ENCODE peak calls at places on chromosome 18, in seven cellular contexts. One of them, this sample, is unnamed.

GRCh38 chr18:62964432-62964831 is 249.1 kb downstream of the PHLPP1 start:
- DNase-seq in tibial artery: no peak
- DNase-seq in heart left ventricle: no peak
- DNase-seq in fibroblast of mammary gland: no peak
- DNase-seq in endodermal cell: no peak
- DNase-seq in cardiac muscle cell: no peak
- DNase-seq in adrenal gland: no peak
- DNase-seq in this sample: no peak

GRCh38 chr18:5556317-5556974 is 12.6 kb upstream of the EPB41L3 start:
- DNase-seq in endodermal cell: no peak
- DNase-seq in fibroblast of mammary gland: peak
- DNase-seq in cardiac muscle cell: no peak
- DNase-seq in heart left ventricle: peak
- DNase-seq in adrenal gland: peak
- DNase-seq in tibial artery: no peak
- DNase-seq in this sample: peak

GRCh38 chr18:73487956-73488355 is 620.2 kb upstream of the NETO1 start:
- DNase-seq in tibial artery: no peak
- DNase-seq in cardiac muscle cell: no peak
- DNase-seq in adrenal gland: no peak
- DNase-seq in heart left ventricle: no peak
- DNase-seq in fibroblast of mammary gland: peak
- DNase-seq in endodermal cell: no peak
- DNase-seq in this sample: peak

GRCh38 chr18:31721596-31721995 is 37.2 kb upstream of the B4GALT6 start:
- DNase-seq in cardiac muscle cell: no peak
- DNase-seq in endodermal cell: no peak
- DNase-seq in heart left ventricle: no peak
- DNase-seq in fibroblast of mammary gland: peak
- DNase-seq in tibial artery: no peak
- DNase-seq in adrenal gland: no peak
- DNase-seq in this sample: peak

GRCh38 chr18:75290737-75291358 is 80.3 kb downstream of the TSHZ1 start:
- DNase-seq in cardiac muscle cell: no peak
- DNase-seq in tibial artery: no peak
- DNase-seq in heart left ventricle: no peak
- DNase-seq in endodermal cell: no peak
- DNase-seq in adrenal gland: no peak
- DNase-seq in fibroblast of mammary gland: no peak
- DNase-seq in this sample: no peak

GRCh38 chr18:3538456-3538855 is 88.5 kb downstream of the TGIF1 start:
- DNase-seq in heart left ventricle: no peak
- DNase-seq in cardiac muscle cell: no peak
- DNase-seq in adrenal gland: no peak
- DNase-seq in tibial artery: no peak
- DNase-seq in fibroblast of mammary gland: peak
- DNase-seq in endodermal cell: no peak
- DNase-seq in this sample: no peak

GRCh38 chr18:59705145-59705544 is 7.9 kb upstream of the CCBE1 start:
- DNase-seq in tibial artery: no peak
- DNase-seq in heart left ventricle: no peak
- DNase-seq in cardiac muscle cell: no peak
- DNase-seq in adrenal gland: peak
- DNase-seq in fibroblast of mammary gland: no peak
- DNase-seq in endodermal cell: no peak
- DNase-seq in this sample: peak

GRCh38 chr18:29449424-29449823 is 1272.5 kb upstream of the CDH2 start:
- DNase-seq in adrenal gland: no peak
- DNase-seq in fibroblast of mammary gland: peak
- DNase-seq in heart left ventricle: no peak
- DNase-seq in tibial artery: no peak
- DNase-seq in endodermal cell: no peak
- DNase-seq in cardiac muscle cell: no peak
- DNase-seq in this sample: peak

DNA sequence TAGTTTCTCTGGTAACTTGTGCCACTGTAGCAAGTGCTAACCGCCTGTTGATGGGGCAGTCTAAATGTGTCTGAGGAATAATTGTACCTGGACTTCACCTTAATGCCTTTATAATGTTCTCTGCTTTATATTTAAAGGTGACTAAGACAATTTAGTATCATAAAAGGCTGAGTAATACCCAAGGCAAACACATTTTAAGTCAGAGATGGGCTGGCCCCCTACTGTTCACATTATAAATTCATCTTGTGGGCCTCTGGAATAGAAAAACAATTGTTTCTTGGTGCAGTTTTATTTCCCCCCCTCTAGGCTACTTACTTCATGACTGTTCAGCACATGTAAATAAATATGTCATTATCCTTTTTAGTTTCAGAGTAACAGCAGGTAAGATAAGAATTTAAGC is 559.3 kb upstream of the PIK3C3 start:
- DNase-seq in cardiac muscle cell: no peak
- DNase-seq in fibroblast of mammary gland: no peak
- DNase-seq in endodermal cell: no peak
- DNase-seq in heart left ventricle: no peak
- DNase-seq in adrenal gland: no peak
- DNase-seq in tibial artery: no peak
- DNase-seq in this sample: peak
- TF ChIP-seq CTCF in cardiac muscle cell: peak
- TF ChIP-seq CTCF in fibroblast of mammary gland: no peak
- TF ChIP-seq CTCF in endodermal cell: peak
- TF ChIP-seq CTCF in heart left ventricle: no peak
- TF ChIP-seq CTCF in adrenal gland: no peak
- TF ChIP-seq CTCF in tibial artery: no peak
- TF ChIP-seq CTCF in this sample: peak

GRCh38 chr18:48441405-48441881 is 32.3 kb upstream of the ZBTB7C start:
- DNase-seq in fibroblast of mammary gland: peak
- DNase-seq in cardiac muscle cell: peak
- DNase-seq in heart left ventricle: peak
- DNase-seq in endodermal cell: no peak
- DNase-seq in tibial artery: peak
- DNase-seq in adrenal gland: peak
- DNase-seq in this sample: peak
- H3K4me3 ChIP-seq in fibroblast of mammary gland: no peak
- H3K4me3 ChIP-seq in cardiac muscle cell: no peak
- H3K4me3 ChIP-seq in heart left ventricle: peak
- H3K4me3 ChIP-seq in endodermal cell: no peak
- H3K4me3 ChIP-seq in tibial artery: peak
- H3K4me3 ChIP-seq in adrenal gland: no peak
- H3K4me3 ChIP-seq in this sample: no peak

GRCh38 chr18:10939822-10940221 is 209.5 kb downstream of the PIEZO2 start:
- DNase-seq in fibroblast of mammary gland: no peak
- DNase-seq in cardiac muscle cell: no peak
- DNase-seq in heart left ventricle: no peak
- DNase-seq in adrenal gland: no peak
- DNase-seq in tibial artery: no peak
- DNase-seq in endodermal cell: no peak
- DNase-seq in this sample: no peak

GRCh38 chr18:10938241-10938640 is 211.1 kb downstream of the PIEZO2 start:
- DNase-seq in cardiac muscle cell: no peak
- DNase-seq in adrenal gland: no peak
- DNase-seq in tibial artery: no peak
- DNase-seq in endodermal cell: no peak
- DNase-seq in heart left ventricle: no peak
- DNase-seq in fibroblast of mammary gland: no peak
- DNase-seq in this sample: no peak

GRCh38 chr18:10946058-10946457 is 203.3 kb downstream of the PIEZO2 start:
- DNase-seq in endodermal cell: no peak
- DNase-seq in tibial artery: no peak
- DNase-seq in fibroblast of mammary gland: no peak
- DNase-seq in heart left ventricle: no peak
- DNase-seq in cardiac muscle cell: no peak
- DNase-seq in adrenal gland: no peak
- DNase-seq in this sample: no peak

GRCh38 chr18:10948421-10948820 is 200.9 kb downstream of the PIEZO2 start:
- DNase-seq in fibroblast of mammary gland: no peak
- DNase-seq in endodermal cell: no peak
- DNase-seq in cardiac muscle cell: no peak
- DNase-seq in tibial artery: no peak
- DNase-seq in heart left ventricle: no peak
- DNase-seq in adrenal gland: no peak
- DNase-seq in this sample: no peak

DNA sequence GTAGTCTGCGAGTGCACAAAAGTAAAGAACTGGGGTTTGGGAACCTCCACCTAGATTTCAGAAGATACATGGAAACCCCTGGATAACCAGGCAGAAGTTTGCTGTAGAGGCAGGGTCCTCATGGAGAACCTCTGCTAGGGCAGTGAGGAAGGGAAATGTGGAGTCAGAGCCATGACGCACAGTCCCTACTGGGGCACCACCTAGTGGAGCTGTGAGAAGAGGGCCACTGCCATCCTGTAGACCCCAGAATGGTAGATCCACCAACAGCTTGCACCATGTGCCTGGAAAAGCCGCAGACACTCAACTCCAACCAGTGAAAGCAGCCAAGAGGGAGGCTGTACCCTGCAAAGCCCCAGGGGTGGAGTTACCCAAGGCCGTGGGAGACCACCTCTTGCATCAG is 206.4 kb downstream of the PIEZO2 start:
- DNase-seq in adrenal gland: no peak
- DNase-seq in endodermal cell: no peak
- DNase-seq in cardiac muscle cell: no peak
- DNase-seq in tibial artery: no peak
- DNase-seq in heart left ventricle: no peak
- DNase-seq in fibroblast of mammary gland: no peak
- DNase-seq in this sample: no peak
- TF ChIP-seq CTCF in adrenal gland: no peak
- TF ChIP-seq CTCF in endodermal cell: peak
- TF ChIP-seq CTCF in cardiac muscle cell: no peak
- TF ChIP-seq CTCF in tibial artery: no peak
- TF ChIP-seq CTCF in heart left ventricle: no peak
- TF ChIP-seq CTCF in fibroblast of mammary gland: peak
- TF ChIP-seq CTCF in this sample: no peak

DNA sequence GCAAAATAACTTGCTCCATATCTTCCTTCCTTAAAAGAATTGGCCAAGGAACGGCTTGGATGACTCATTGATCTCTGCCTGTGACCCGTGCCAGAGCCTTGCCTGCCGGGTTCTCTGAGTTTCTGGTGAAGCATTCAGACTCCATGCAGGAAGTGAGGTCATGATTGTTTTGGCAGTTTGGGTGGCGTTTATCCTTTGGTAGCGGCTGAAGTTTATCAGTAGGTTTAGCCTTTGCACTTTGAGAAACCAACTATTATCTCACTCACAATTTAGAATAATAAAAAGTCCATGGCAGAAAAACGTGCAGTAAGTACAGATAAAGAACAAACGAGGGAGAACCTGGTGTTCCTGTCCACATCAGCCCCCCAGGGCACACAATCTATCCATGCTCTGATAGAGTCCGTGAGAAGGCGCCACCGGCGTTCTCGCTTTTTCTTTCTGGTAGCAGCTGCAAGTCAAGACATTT is 15.0 kb upstream of the CTAGE1 start:
- DNase-seq in cardiac muscle cell: no peak
- DNase-seq in heart left ventricle: peak
- DNase-seq in tibial artery: peak
- DNase-seq in endodermal cell: no peak
- DNase-seq in adrenal gland: peak
- DNase-seq in fibroblast of mammary gland: peak
- DNase-seq in this sample: peak
- H3K4me3 ChIP-seq in cardiac muscle cell: no peak
- H3K4me3 ChIP-seq in heart left ventricle: no peak
- H3K4me3 ChIP-seq in tibial artery: peak
- H3K4me3 ChIP-seq in endodermal cell: no peak
- H3K4me3 ChIP-seq in adrenal gland: no peak
- H3K4me3 ChIP-seq in fibroblast of mammary gland: no peak
- H3K4me3 ChIP-seq in this sample: peak

GRCh38 chr18:35024965-35025364 is 16.2 kb upstream of the MAPRE2 start:
- DNase-seq in endodermal cell: no peak
- DNase-seq in adrenal gland: peak
- DNase-seq in fibroblast of mammary gland: peak
- DNase-seq in heart left ventricle: peak
- DNase-seq in cardiac muscle cell: no peak
- DNase-seq in tibial artery: peak
- DNase-seq in this sample: peak

GRCh38 chr18:35027206-35027605 is 14.0 kb upstream of the MAPRE2 start:
- DNase-seq in cardiac muscle cell: no peak
- DNase-seq in adrenal gland: no peak
- DNase-seq in endodermal cell: no peak
- DNase-seq in fibroblast of mammary gland: no peak
- DNase-seq in tibial artery: no peak
- DNase-seq in heart left ventricle: no peak
- DNase-seq in this sample: no peak

GRCh38 chr18:35028556-35028955 is 12.7 kb upstream of the MAPRE2 start:
- DNase-seq in fibroblast of mammary gland: peak
- DNase-seq in heart left ventricle: no peak
- DNase-seq in endodermal cell: no peak
- DNase-seq in tibial artery: no peak
- DNase-seq in cardiac muscle cell: no peak
- DNase-seq in adrenal gland: no peak
- DNase-seq in this sample: no peak

GRCh38 chr18:35024196-35024595 is 17.0 kb upstream of the MAPRE2 start:
- DNase-seq in endodermal cell: no peak
- DNase-seq in adrenal gland: no peak
- DNase-seq in cardiac muscle cell: no peak
- DNase-seq in tibial artery: no peak
- DNase-seq in heart left ventricle: no peak
- DNase-seq in fibroblast of mammary gland: peak
- DNase-seq in this sample: no peak

GRCh38 chr18:35026407-35027061 is 14.7 kb upstream of the MAPRE2 start:
- DNase-seq in cardiac muscle cell: no peak
- DNase-seq in fibroblast of mammary gland: no peak
- DNase-seq in adrenal gland: no peak
- DNase-seq in endodermal cell: peak
- DNase-seq in heart left ventricle: no peak
- DNase-seq in tibial artery: no peak
- DNase-seq in this sample: no peak
- TF ChIP-seq CTCF in cardiac muscle cell: no peak
- TF ChIP-seq CTCF in fibroblast of mammary gland: no peak
- TF ChIP-seq CTCF in adrenal gland: no peak
- TF ChIP-seq CTCF in endodermal cell: peak
- TF ChIP-seq CTCF in heart left ventricle: no peak
- TF ChIP-seq CTCF in tibial artery: no peak
- TF ChIP-seq CTCF in this sample: no peak

GRCh38 chr18:23238152-23238531 is 102.9 kb downstream of the CABLES1 start:
- DNase-seq in tibial artery: peak
- DNase-seq in fibroblast of mammary gland: peak
- DNase-seq in cardiac muscle cell: no peak
- DNase-seq in adrenal gland: peak
- DNase-seq in heart left ventricle: peak
- DNase-seq in endodermal cell: no peak
- DNase-seq in this sample: peak
- H3K4me3 ChIP-seq in tibial artery: peak
- H3K4me3 ChIP-seq in fibroblast of mammary gland: peak
- H3K4me3 ChIP-seq in cardiac muscle cell: no peak
- H3K4me3 ChIP-seq in adrenal gland: no peak
- H3K4me3 ChIP-seq in heart left ventricle: peak
- H3K4me3 ChIP-seq in endodermal cell: no peak
- H3K4me3 ChIP-seq in this sample: no peak

GRCh38 chr18:34809697-34810096 is 99.6 kb downstream of the DTNA start:
- DNase-seq in endodermal cell: peak
- DNase-seq in adrenal gland: peak
- DNase-seq in tibial artery: peak
- DNase-seq in fibroblast of mammary gland: peak
- DNase-seq in cardiac muscle cell: peak
- DNase-seq in heart left ventricle: peak
- DNase-seq in this sample: peak
- TF ChIP-seq CTCF in endodermal cell: peak
- TF ChIP-seq CTCF in adrenal gland: peak
- TF ChIP-seq CTCF in tibial artery: no peak
- TF ChIP-seq CTCF in fibroblast of mammary gland: peak
- TF ChIP-seq CTCF in cardiac muscle cell: peak
- TF ChIP-seq CTCF in heart left ventricle: peak
- TF ChIP-seq CTCF in this sample: peak

This sample was measured in fibroblast of pulmonary artery.